ENCODE peak calls at places on chromosomes 2 and 18, in four cellular contexts. X is H9, F is fibroblast of lung, T is DND-41. C is an unnamed sample.

GRCh38 chr18:55763298-55763697 is 175.3 kb upstream of the TCF4 start:
- DNase-seq in F (peak; percentile 30), X (no peak), T (no peak), C (no peak)

GRCh38 chr2:159124931-159125467 is 156.6 kb downstream of the TANC1 start:
- DNase-seq in X (no peak), T (no peak), F (no peak), C (no peak)

GRCh38 chr2:172249336-172249735 is 146.6 kb upstream of the DLX2 start:
- DNase-seq in T (no peak), X (no peak), F (no peak), C (no peak)

GRCh38 chr2:145715601-145716000 is 1195.7 kb upstream of the ZEB2 start:
- DNase-seq in X (no peak), F (peak; percentile 27), T (no peak), C (no peak)

GRCh38 chr18:13823707-13824395 is at the start of gene MC5R:
- DNase-seq in F (peak; percentile 21), X (peak; percentile 76), T (peak; percentile 84), C (peak; percentile 67)

GRCh38 chr2:47208852-47209606 is 53.9 kb upstream of the STPG4 start:
- DNase-seq in F (peak; percentile 83), X (no peak), T (no peak), C (no peak)

GRCh38 chr2:132761437-132761836 is 91.4 kb upstream of the LYPD1 start:
- DNase-seq in T (no peak), F (no peak), X (no peak), C (no peak)

GRCh38 chr18:58593930-58594329 is 35.0 kb downstream of the ALPK2 start:
- DNase-seq in X (no peak), F (no peak), T (no peak), C (no peak)

GRCh38 chr2:238456966-238457926 is 30.5 kb downstream of the ASB1 start:
- DNase-seq in X (no peak), F (no peak), T (no peak), C (no peak)

GRCh38 chr2:234964631-234965461 is 13.0 kb downstream of the SH3BP4 start:
- DNase-seq in T (no peak), X (no peak), F (no peak), C (no peak)

GRCh38 chr2:74845217-74845751 is 11.4 kb downstream of the HK2 start:
- DNase-seq in T (no peak), X (peak; percentile 72), F (peak; percentile 87), C (no peak)
- H3K79me2 ChIP-seq in T (peaks cover 98% of the 10 kb centered on the region), X (peaks cover 57% of the 10 kb centered on the region), F (peaks cover 49% of the 10 kb centered on the region), C (peaks cover 87% of the 10 kb centered on the region)

DNA sequence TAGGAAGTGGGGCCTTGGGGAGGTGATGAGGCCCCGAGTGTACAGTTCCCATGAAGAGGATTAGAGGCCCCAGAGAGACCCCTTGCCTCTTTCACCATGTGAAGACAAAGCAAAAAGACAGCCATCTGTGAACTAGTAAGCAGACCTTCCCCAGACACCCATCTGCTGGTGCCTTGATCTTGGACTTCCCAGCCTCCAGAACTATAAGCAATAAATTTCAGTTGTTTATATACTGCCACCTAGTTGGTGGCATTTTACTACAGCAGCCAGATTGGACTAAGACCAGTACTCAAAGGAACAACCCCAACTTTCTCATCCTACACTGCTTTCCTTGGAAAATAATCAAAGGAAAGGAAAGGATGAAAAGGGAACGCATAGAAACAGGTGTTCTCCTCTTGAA is 27.9 kb upstream of the CREG2 start:
- DNase-seq in T (no peak), X (no peak), F (no peak), C (no peak)
- H3K4me2 ChIP-seq in T (no peak overlapping the region), X (no peak overlapping the region), F (no peak overlapping the region), C (no peak overlapping the region)

DNA sequence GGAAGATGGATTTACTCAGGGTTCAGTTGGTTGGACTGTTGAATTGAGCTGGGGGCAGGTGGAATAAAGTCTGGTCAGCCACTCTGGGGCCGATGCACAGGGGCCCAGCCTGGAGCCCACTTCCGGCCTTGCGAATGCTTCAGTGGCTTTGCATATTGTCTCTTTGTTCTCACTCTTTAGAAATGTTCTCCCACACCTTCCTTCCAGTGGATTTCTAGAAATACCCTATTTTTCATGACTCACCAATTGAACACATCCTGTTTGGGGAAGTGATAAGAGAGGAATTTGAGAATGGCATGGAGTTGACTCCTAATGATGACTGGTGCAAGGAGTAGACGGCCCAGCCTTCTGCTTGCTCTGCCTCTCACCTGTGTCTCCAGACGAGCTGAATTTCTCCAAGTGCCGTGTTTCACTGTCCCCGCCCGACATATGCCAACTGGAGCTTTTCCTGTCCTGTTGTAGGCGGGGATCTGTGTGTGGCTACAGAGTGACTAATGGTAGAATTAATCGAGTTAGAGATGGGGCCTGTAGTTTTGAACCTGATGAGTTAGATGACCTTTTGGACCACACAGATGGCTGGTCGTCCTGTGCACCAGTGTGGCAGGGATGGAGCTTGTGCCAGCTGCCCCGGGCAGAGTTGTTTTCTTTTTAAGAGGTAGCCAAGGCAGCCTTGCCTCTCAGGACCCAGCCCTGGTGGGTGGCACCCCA is 28.2 kb downstream of the ASAP2 start:
- DNase-seq in X (no peak), T (no peak), F (peak; percentile 71), C (no peak)
- H3K9ac ChIP-seq in X (no peak overlapping the region), T (no peak overlapping the region), F (no peak overlapping the region), C (no peak overlapping the region)

GRCh38 chr2:74008761-74009395 is 24.2 kb downstream of the TET3 start:
- DNase-seq in T (no peak), X (no peak), F (no peak), C (no peak)
- H3K79me2 ChIP-seq in T (peaks cover 97% of the 10 kb centered on the region), X (peaks cover 7% of the 10 kb centered on the region), F (peaks cover 9% of the 10 kb centered on the region), C (peaks cover 75% of the 10 kb centered on the region)

GRCh38 chr2:28366149-28366495 is 26.5 kb upstream of the FOSL2 start:
- DNase-seq in T (no peak), X (no peak), F (no peak), C (no peak)
- H3K4me2 ChIP-seq in T (peak overlapping the region; percentile 49), X (no peak overlapping the region), F (no peak overlapping the region), C (no peak overlapping the region)

GRCh38 chr2:164522561-164522981 is 98.7 kb downstream of the GRB14 start:
- DNase-seq in F (no peak), T (no peak), X (no peak), C (no peak)
- H3K9ac ChIP-seq in F (no peak overlapping the region), T (no peak overlapping the region), X (no peak overlapping the region), C (no peak overlapping the region)